ENCODE peak calls at places on chromosomes 7 and 10, in seven cellular contexts. H is fibroblast of the conjunctiva; F is stimulated activated CD4-positive, alpha-beta T cell treated with anti-CD3 and anti-CD28 coated beads, Interleukin-2, amount 100 ng/mL, for 4 hours; P is cerebellum; Q is activated T-cell treated with anti-CD3 and anti-CD28 coated beads for 1 hour; C is anterior cingulate cortex; K is WERI-Rb-1. J is an unnamed sample.

GRCh38 chr7:2928613-2929311 is 84.7 kb upstream of the GNA12 start:
- DNase-seq in P (no peak), F (no peak), H (no peak), K (no peak), Q (no peak), C (peak; percentile 31), J (no peak)

GRCh38 chr7:112481833-112482669 is 1.3 kb downstream of the LSMEM1 start:
- DNase-seq in P (no peak), K (no peak), F (no peak), C (no peak), H (peak; percentile 85), Q (no peak), J (peak; percentile 23)

GRCh38 chr10:132338876-132339275 is 6.9 kb downstream of the LRRC27 start:
- DNase-seq in K (no peak), F (no peak), C (no peak), Q (no peak), H (no peak), P (no peak), J (no peak)

GRCh38 chr7:97079300-97079699 is 38.2 kb upstream of the SDHAF3 start:
- DNase-seq in C (no peak), Q (no peak), K (no peak), P (no peak), F (no peak), H (no peak), J (no peak)

GRCh38 chr10:118264838-118265470 is 77.2 kb downstream of the FAM204A start:
- DNase-seq in C (no peak), P (no peak), F (no peak), Q (no peak), K (no peak), H (no peak), J (no peak)

GRCh38 chr10:21888959-21889358 is 114.6 kb downstream of the DNAJC1 start:
- DNase-seq in F (peak; percentile 18), H (no peak), P (no peak), Q (no peak), C (no peak), K (no peak), J (peak; percentile 61)

GRCh38 chr7:4749798-4750197 is 25.6 kb upstream of the AP5Z1 start:
- DNase-seq in K (no peak), C (no peak), H (no peak), P (no peak), F (no peak), Q (no peak), J (no peak)

GRCh38 chr7:31017036-31017747 is 34.9 kb upstream of the ADCYAP1R1 start:
- DNase-seq in F (no peak), P (no peak), Q (no peak), H (no peak), C (no peak), K (peak; percentile 39), J (no peak)

GRCh38 chr10:49526624-49527023 is 12.3 kb downstream of the ERCC6 start:
- DNase-seq in K (no peak), F (no peak), P (no peak), Q (no peak), H (no peak), C (no peak), J (no peak)

GRCh38 chr7:157386979-157387800 is 50.4 kb downstream of the DNAJB6 start:
- DNase-seq in C (peak; percentile 55), F (peak; percentile 77), H (peak; percentile 43), K (peak; percentile 84), Q (peak; percentile 83), P (peak; percentile 31), J (peak; percentile 93)

GRCh38 chr10:97531401-97531985 is 32.8 kb downstream of the UBTD1 start:
- DNase-seq in K (no peak), Q (no peak), C (no peak), H (no peak), F (no peak), P (no peak), J (no peak)

GRCh38 chr10:59896186-59896585 is 10.2 kb downstream of the CCDC6 start:
- DNase-seq in H (no peak), K (no peak), C (no peak), F (no peak), P (no peak), Q (no peak), J (no peak)

GRCh38 chr7:30730996-30731395 is 20.9 kb upstream of the INMT start:
- DNase-seq in K (no peak), Q (no peak), H (no peak), C (no peak), P (no peak), F (no peak), J (no peak)

GRCh38 chr7:85067371-85067770 is 119.5 kb downstream of the SEMA3D start:
- DNase-seq in P (no peak), Q (no peak), K (no peak), F (no peak), H (no peak), C (no peak), J (no peak)

GRCh38 chr10:13187135-13187534 is 25.8 kb downstream of the MCM10 start:
- DNase-seq in K (no peak), F (no peak), Q (no peak), P (no peak), C (no peak), H (no peak), J (no peak)

J was measured in Kasumi-1.